ENCODE peak calls at places on chromosomes 13 and 19, in eight cellular contexts. S, D, E, U, A, F, G and L are unnamed samples.

GRCh38 chr13:20721454-20722357 is 18.2 kb downstream of the IL17D start:
- DNase-seq in S (no peak), D (peak), E (peak), U (peak), A (peak), F (peak), G (peak), L (peak)

GRCh38 chr13:59458908-59459579 is 704.7 kb downstream of the DIAPH3 start:
- DNase-seq in S (no peak), D (no peak), E (peak), U (no peak), A (no peak), F (no peak), G (no peak), L (peak)

GRCh38 chr13:105920375-105920774 is 615.1 kb downstream of the EFNB2 start:
- DNase-seq in S (no peak), D (no peak), E (peak), U (no peak), A (no peak), F (no peak), G (peak), L (peak)

GRCh38 chr13:91085127-91085526 is 262.4 kb upstream of the MIR17HG start:
- DNase-seq in S (no peak), D (no peak), E (no peak), U (no peak), A (no peak), F (no peak), G (no peak), L (no peak)

GRCh38 chr13:27425151-27425917 is 915 bp downstream of the GTF3A start:
- DNase-seq in S (no peak), D (no peak), E (no peak), U (peak), A (no peak), F (no peak), G (peak), L (no peak)

GRCh38 chr13:25752957-25753540 is 298.8 kb downstream of the SHISA2 start:
- DNase-seq in S (no peak), D (no peak), E (no peak), U (no peak), A (peak), F (no peak), G (peak), L (peak)

GRCh38 chr13:107020393-107020792 is 452.5 kb upstream of the ARGLU1 start:
- DNase-seq in S (no peak), D (no peak), E (no peak), U (peak), A (no peak), F (no peak), G (no peak), L (no peak)

GRCh38 chr13:67351915-67352314 is 121.8 kb upstream of the PCDH9 start:
- DNase-seq in S (no peak), D (no peak), E (no peak), U (no peak), A (no peak), F (no peak), G (no peak), L (peak)

GRCh38 chr13:99863789-99864626 is 107.6 kb downstream of the ZIC5 start:
- DNase-seq in S (no peak), D (no peak), E (no peak), U (no peak), A (no peak), F (no peak), G (no peak), L (no peak)

GRCh38 chr13:37735293-37735692 is 134.3 kb downstream of the TRPC4 start:
- DNase-seq in S (no peak), D (no peak), E (no peak), U (no peak), A (no peak), F (no peak), G (no peak), L (no peak)

GRCh38 chr19:47110521-47111080 is 3.0 kb downstream of the ZC3H4 start:
- DNase-seq in S (no peak), D (no peak), E (peak), U (no peak), A (peak), F (no peak), G (peak), L (no peak)

GRCh38 chr13:112127564-112127963 is 60.6 kb downstream of the SOX1 start:
- DNase-seq in S (no peak), D (no peak), E (no peak), U (no peak), A (no peak), F (no peak), G (no peak), L (no peak)

GRCh38 chr13:48708764-48709163 is 55.0 kb downstream of the CYSLTR2 start:
- DNase-seq in S (no peak), D (no peak), E (peak), U (no peak), A (no peak), F (no peak), G (no peak), L (no peak)

GRCh38 chr19:1941146-1942077 is at the start of gene CSNK1G2:
- DNase-seq in S (peak), D (peak), E (no peak), U (no peak), A (no peak), F (no peak), G (no peak), L (no peak)

GRCh38 chr13:76890036-76890435 is 3.8 kb upstream of the KCTD12 start:
- DNase-seq in S (no peak), D (no peak), E (no peak), U (no peak), A (no peak), F (no peak), G (no peak), L (peak)

GRCh38 chr19:38362076-38362945 is 12.1 kb upstream of the PSMD8 start:
- DNase-seq in S (peak), D (peak), E (peak), U (peak), A (peak), F (peak), G (peak), L (peak)

GRCh38 chr13:110233181-110233641 is 73.7 kb downstream of the COL4A1 start:
- DNase-seq in S (no peak), D (no peak), E (no peak), U (no peak), A (no peak), F (no peak), G (no peak), L (peak)

GRCh38 chr19:53977991-53978731 is 13.3 kb upstream of the CACNG6 start:
- DNase-seq in S (no peak), D (no peak), E (peak), U (no peak), A (peak), F (peak), G (no peak), L (peak)

GRCh38 chr19:32702010-32702409 is 10.4 kb downstream of the NUDT19 start:
- DNase-seq in S (no peak), D (no peak), E (no peak), U (no peak), A (peak), F (no peak), G (no peak), L (no peak)

DNA sequence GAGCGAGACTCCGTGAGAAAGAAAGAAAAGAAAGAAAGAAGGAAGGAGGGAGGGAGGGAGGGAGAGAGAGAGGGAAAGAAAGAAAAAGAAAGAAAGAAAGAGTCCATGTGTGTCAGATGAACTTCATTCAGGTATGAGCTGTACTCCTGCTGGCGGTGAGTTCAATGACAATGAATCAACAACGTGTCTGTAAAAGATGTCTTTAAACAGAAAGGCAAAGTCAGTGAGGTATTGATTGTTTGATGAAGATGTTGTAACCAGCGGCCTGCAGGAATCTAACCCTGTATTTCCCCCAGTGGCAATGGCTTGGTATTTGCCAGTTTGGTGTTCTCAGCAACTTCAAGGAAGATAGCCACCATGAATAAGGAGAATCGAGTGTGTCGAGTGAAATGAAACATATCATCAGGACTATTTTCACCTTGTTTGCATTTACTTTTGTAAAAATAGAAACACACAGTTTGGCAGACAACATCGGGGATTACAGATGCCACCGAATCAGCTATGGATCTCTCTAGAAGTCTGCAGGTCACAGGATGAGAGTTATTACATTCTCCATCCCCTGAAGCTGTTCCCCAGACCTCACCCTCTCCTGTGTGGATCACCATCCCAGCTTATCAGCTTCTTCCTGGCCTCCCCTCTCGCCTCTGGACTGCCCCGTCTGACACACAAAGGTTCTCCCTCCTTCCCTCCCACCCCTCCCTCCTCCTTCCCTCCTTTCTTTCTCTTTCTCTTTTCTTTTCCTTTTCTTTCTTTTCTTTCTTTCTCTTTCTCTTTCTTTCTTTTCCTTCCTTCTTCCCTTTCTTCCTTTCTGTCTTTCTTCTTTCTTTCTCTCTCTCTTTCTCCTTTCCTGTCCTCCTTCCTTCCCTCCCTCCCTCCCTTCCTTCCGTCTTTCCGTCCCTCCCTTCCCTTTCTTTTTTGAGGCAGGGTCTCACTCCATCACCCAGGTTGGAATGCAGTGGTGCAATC is 8.2 kb upstream of the SBK3 start:
- DNase-seq in S (no peak), D (no peak), E (no peak), U (no peak), A (no peak), F (no peak), G (no peak), L (no peak)
- TF ChIP-seq CTCF in S (no peak), D (no peak), E (no peak), U (no peak), A (no peak), F (no peak), G (no peak), L (no peak)

DNA sequence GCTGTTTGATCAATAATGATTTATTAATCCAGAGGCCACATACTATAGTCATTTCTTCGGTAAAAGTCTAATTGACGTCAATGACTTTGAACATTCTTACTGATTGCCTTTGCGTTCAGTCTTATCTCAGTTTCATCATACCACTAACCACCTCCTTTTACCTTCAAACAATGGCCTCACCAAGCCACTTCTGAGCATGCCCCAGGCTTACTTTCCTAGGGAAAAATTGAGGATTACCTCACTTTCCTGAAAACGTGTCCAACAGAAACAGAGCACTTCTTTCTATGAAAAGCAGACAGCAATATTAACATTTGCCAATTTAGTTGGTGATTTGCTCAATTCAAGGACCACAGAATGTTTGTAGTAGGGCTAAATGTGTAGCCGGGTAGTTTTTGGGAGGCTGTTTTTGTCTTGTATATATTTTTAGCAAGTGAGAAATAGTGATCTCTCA is 157.6 kb downstream of the KLF5 start:
- DNase-seq in S (no peak), D (no peak), E (no peak), U (no peak), A (no peak), F (no peak), G (no peak), L (no peak)
- H3K27ac ChIP-seq in S (no peak), D (no peak), E (no peak), U (no peak), A (no peak), F (no peak), G (peak), L (no peak)

GRCh38 chr19:11373885-11374448 is 499 bp upstream of the SWSAP1 start:
- DNase-seq in S (no peak), D (no peak), E (no peak), U (no peak), A (no peak), F (no peak), G (no peak), L (no peak)

GRCh38 chr19:11374449-11375142 is at the start of gene SWSAP1:
- DNase-seq in S (peak), D (peak), E (peak), U (peak), A (peak), F (peak), G (peak), L (peak)

GRCh38 chr19:11373166-11373884 is 1.1 kb upstream of the SWSAP1 start:
- DNase-seq in S (no peak), D (no peak), E (peak), U (no peak), A (peak), F (peak), G (no peak), L (peak)

GRCh38 chr19:11377237-11377636 is 2.8 kb downstream of the SWSAP1 start:
- DNase-seq in S (no peak), D (no peak), E (no peak), U (peak), A (peak), F (no peak), G (no peak), L (peak)

GRCh38 chr19:11375143-11375948 is 880 bp downstream of the SWSAP1 start:
- DNase-seq in S (no peak), D (peak), E (peak), U (peak), A (peak), F (peak), G (peak), L (no peak)
- TF ChIP-seq CTCF in S (no peak), D (no peak), E (no peak), U (no peak), A (no peak), F (no peak), G (no peak), L (no peak)

GRCh38 chr13:24254151-24254810 is 55.1 kb upstream of the C1QTNF9 start:
- DNase-seq in S (no peak), D (no peak), E (no peak), U (no peak), A (no peak), F (no peak), G (no peak), L (no peak)
- H3K27ac ChIP-seq in S (no peak), D (no peak), E (no peak), U (no peak), A (no peak), F (no peak), G (peak), L (no peak)

GRCh38 chr19:29668746-29669609 is 3.7 kb downstream of the PLEKHF1 start:
- DNase-seq in S (no peak), D (no peak), E (no peak), U (no peak), A (no peak), F (no peak), G (no peak), L (no peak)
- TF ChIP-seq CTCF in S (no peak), D (no peak), E (peak), U (no peak), A (no peak), F (peak), G (no peak), L (no peak)

GRCh38 chr13:114026128-114026880 is 52.4 kb upstream of the C13orf46 start:
- DNase-seq in S (no peak), D (peak), E (no peak), U (no peak), A (no peak), F (no peak), G (no peak), L (no peak)
- H3K27ac ChIP-seq in S (no peak), D (no peak), E (no peak), U (no peak), A (no peak), F (no peak), G (peak), L (peak)

DNA sequence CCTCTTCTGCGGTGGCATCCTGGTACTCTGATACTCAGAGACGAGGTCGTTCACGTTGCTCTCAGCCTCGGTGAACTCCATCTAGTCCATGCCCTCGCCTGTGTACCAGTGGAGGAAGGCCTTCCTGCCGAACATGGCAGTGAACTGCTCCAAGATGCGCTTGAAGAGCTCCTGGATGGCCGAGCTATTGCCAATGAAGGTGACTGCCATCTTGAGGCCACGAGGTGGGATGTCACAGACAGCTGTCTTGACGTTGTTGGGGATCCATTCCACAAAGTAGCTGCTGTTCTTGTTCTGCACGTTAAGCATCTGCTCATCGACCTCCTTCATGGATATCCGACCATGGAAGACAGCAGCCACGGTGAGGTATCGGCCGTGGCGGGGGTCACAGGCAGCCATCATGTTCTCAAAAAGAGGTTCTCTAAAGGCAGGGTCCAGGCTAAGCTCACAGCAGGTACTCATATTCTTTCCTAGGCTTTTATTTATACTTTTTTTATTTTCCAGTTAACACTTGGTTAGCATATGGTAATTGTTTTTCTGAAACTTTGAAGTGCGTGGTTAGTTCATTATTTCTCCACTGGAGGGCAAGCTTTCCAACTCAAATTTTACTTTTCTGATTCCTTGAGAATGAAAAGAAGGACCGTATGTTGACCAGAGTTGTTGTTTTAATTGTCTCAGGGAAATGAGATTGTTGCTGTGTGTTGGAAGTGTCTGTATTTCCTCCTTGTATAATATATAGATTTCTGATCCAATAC is 72.4 kb upstream of the RGCC start:
- DNase-seq in S (no peak), D (no peak), E (no peak), U (no peak), A (no peak), F (peak), G (no peak), L (peak)
- TF ChIP-seq CTCF in S (no peak), D (no peak), E (peak), U (peak), A (peak), F (peak), G (peak), L (peak)

DNA sequence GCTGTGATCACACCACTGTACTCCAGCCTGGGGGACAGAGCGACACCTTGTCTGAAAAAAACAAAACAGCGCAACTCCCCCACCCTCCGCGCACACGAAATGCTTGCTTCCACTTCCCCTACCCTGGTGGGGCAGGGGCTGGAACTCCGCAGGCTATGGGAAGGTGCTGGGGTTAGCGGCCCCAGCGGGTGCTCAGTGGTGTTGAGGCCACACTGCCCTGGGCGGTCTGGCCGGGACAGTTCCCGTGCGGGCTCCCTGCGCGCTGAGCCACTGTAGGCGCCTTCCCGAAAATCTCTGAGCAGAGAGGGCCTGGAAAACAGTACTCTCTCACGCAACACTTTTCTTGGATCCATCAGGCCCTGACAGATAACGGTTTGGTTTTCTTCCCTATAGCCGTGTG is 1.1 kb upstream of the WTIP start:
- DNase-seq in S (peak), D (no peak), E (no peak), U (no peak), A (no peak), F (no peak), G (no peak), L (no peak)
- H3K27ac ChIP-seq in S (no peak), D (no peak), E (no peak), U (no peak), A (no peak), F (peak), G (no peak), L (peak)

GRCh38 chr19:5958074-5958850 is 19.7 kb downstream of the RANBP3 start:
- DNase-seq in S (no peak), D (no peak), E (no peak), U (no peak), A (peak), F (no peak), G (no peak), L (no peak)

GRCh38 chr19:5957132-5957531 is 20.8 kb downstream of the RANBP3 start:
- DNase-seq in S (no peak), D (no peak), E (no peak), U (no peak), A (no peak), F (no peak), G (no peak), L (no peak)

GRCh38 chr19:5960005-5961001 is 17.6 kb downstream of the RANBP3 start:
- DNase-seq in S (no peak), D (no peak), E (no peak), U (no peak), A (peak), F (peak), G (no peak), L (no peak)

GRCh38 chr19:5958851-5959122 is 19.2 kb downstream of the RANBP3 start:
- DNase-seq in S (no peak), D (no peak), E (no peak), U (no peak), A (no peak), F (no peak), G (no peak), L (no peak)

GRCh38 chr19:5959260-5960004 is 18.5 kb downstream of the RANBP3 start:
- DNase-seq in S (no peak), D (no peak), E (no peak), U (no peak), A (no peak), F (no peak), G (no peak), L (no peak)
- TF ChIP-seq CTCF in S (no peak), D (no peak), E (no peak), U (no peak), A (no peak), F (no peak), G (no peak), L (no peak)